ENCODE peak calls at places on chromosomes 12 and 14, in four cellular contexts. J, P, L and Z are unnamed samples.

GRCh38 chr12:19893514-19893913 is 454.2 kb downstream of the AEBP2 start:
- DNase-seq in J (no peak), P (no peak), L (peak), Z (no peak)

GRCh38 chr12:54002915-54003339 is 3.0 kb downstream of the HOXC9 start:
- DNase-seq in J (no peak), P (no peak), L (no peak), Z (no peak)

GRCh38 chr12:106090586-106091411 is 48.0 kb downstream of the NUAK1 start:
- DNase-seq in J (peak), P (no peak), L (peak), Z (peak)

GRCh38 chr12:27424631-27425230 is 21.8 kb upstream of the SMCO2 start:
- DNase-seq in J (no peak), P (no peak), L (peak), Z (no peak)

GRCh38 chr12:84508325-84508861 is 404.2 kb downstream of the SLC6A15 start:
- DNase-seq in J (no peak), P (no peak), L (peak), Z (peak)

GRCh38 chr14:91114079-91115065 is 499 bp downstream of the DGLUCY start:
- DNase-seq in J (peak), P (no peak), L (peak), Z (peak)

GRCh38 chr12:117000316-117000715 is 89.6 kb downstream of the FBXW8 start:
- DNase-seq in J (no peak), P (no peak), L (no peak), Z (no peak)

GRCh38 chr14:73591690-73592448 is at the start of gene ACOT4:
- DNase-seq in J (no peak), P (peak), L (no peak), Z (peak)

GRCh38 chr14:49879683-49880204 is 13.1 kb upstream of the ARF6 start:
- DNase-seq in J (no peak), P (no peak), L (peak), Z (no peak)

GRCh38 chr12:1837541-1838206 is 17.3 kb downstream of the LRTM2 start:
- DNase-seq in J (no peak), P (no peak), L (no peak), Z (peak)

GRCh38 chr14:90556050-90556477 is 159.2 kb downstream of the CALM1 start:
- DNase-seq in J (no peak), P (peak), L (no peak), Z (peak)

GRCh38 chr12:26112703-26113147 is 12.1 kb downstream of the BHLHE41 start:
- DNase-seq in J (no peak), P (no peak), L (peak), Z (no peak)

GRCh38 chr14:22852940-22853767 is 16.8 kb downstream of the MMP14 start:
- DNase-seq in J (peak), P (peak), L (peak), Z (peak)

GRCh38 chr14:104139460-104140212 is 1.2 kb downstream of the KIF26A start:
- DNase-seq in J (no peak), P (peak), L (no peak), Z (peak)

GRCh38 chr14:26621807-26622560 is 24.2 kb upstream of the NOVA1 start:
- DNase-seq in J (no peak), P (no peak), L (peak), Z (no peak)

GRCh38 chr12:67766370-67766769 is 117.8 kb downstream of the DYRK2 start:
- DNase-seq in J (no peak), P (no peak), L (peak), Z (no peak)

GRCh38 chr14:104872469-104873341 is 7.6 kb downstream of the CEP170B start:
- DNase-seq in J (no peak), P (peak), L (peak), Z (no peak)

GRCh38 chr12:52774629-52775250 is 2.4 kb downstream of the KRT76 start:
- DNase-seq in J (no peak), P (no peak), L (no peak), Z (no peak)

GRCh38 chr12:115079760-115080159 is 395.8 kb upstream of the TBX3 start:
- DNase-seq in J (no peak), P (no peak), L (no peak), Z (no peak)

GRCh38 chr14:90248594-90248993 is 7.8 kb upstream of the PSMC1 start:
- DNase-seq in J (no peak), P (no peak), L (no peak), Z (no peak)

GRCh38 chr14:75259510-75259855 is 19.1 kb upstream of the FOS start:
- DNase-seq in J (no peak), P (no peak), L (peak), Z (no peak)

GRCh38 chr14:41824441-41824840 is 217.8 kb downstream of the LRFN5 start:
- DNase-seq in J (no peak), P (no peak), L (no peak), Z (no peak)

GRCh38 chr12:24561411-24561871 is 387.5 kb downstream of the BCAT1 start:
- DNase-seq in J (no peak), P (no peak), L (peak), Z (no peak)
- H3K4me3 ChIP-seq in J (peak), P (peak), L (peak), Z (peak)

GRCh38 chr14:24327303-24327702 is 7.6 kb downstream of the ADCY4 start:
- DNase-seq in J (no peak), P (no peak), L (no peak), Z (no peak)
- H3K4me3 ChIP-seq in J (no peak), P (no peak), L (no peak), Z (no peak)

DNA sequence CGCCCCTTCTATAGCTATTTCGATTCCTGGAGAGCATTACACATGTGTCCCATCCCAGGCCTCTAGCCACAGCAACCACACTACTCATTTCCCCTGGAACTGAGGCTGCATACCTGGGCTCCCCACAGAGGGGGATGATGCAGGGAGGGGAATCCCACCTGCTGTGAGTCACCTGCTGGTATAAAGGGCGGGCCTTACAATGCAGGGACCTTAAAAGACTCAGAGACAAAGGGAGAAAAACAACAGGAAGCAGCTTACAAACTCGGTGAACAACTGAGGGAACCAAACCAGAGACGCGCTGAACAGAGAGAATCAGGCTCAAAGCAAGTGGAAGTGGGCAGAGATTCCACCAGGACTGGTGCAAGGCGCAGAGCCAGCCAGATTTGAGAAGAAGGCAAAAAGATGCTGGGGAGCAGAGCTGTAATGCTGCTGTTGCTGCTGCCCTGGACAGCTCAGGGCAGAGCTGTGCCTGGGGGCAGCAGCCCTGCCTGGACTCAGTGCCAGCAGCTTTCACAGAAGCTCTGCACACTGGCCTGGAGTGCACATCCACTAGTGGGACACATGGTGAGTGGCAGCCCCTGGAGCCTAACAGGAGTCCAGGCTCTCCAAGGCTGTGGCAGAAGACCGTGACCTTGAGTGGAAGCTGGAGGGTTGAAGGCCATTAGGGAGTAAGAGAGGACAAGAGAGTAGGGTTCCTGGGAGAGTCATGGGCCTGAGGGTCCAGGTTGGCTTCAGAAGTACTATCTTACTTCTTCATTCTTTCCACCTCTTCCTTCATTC is at the start of gene IL23A:
- DNase-seq in J (no peak), P (no peak), L (no peak), Z (no peak)
- H3K4me3 ChIP-seq in J (no peak), P (no peak), L (no peak), Z (no peak)

DNA sequence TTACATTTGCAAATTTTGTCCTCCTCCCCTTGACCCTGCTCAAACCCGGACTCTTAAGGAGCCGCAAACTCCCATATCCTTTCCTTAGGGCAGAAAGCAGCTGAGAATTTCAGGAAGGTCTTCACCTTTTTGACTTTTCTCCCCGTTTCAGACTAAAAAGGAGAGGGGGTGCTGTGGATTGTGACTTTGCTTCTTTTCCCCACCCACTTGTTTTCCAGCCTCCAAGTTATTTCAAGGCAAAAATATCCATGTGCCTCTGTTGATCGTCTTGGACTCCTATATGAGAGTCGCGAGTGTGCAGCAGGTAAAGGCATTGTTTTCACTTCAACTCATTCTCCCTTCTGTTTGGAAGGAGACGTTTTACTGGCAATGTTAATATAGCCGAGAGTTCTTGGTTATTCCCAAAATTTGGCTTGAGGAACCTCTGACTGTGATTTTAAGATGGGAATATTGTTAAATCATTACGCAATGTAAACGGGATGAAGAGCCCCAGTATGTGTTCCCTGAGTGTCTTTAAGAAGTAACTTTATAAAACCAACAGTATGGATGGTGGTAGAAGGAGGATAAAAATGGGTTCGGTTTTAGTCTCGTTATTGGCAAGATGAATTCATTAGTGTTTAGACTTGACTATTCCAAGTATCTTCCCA is 663 bp downstream of the LRRK2 start:
- DNase-seq in J (no peak), P (no peak), L (peak), Z (no peak)
- H3K4me3 ChIP-seq in J (peak), P (peak), L (peak), Z (peak)